ENCODE peak calls at places on chromosomes 1 and 21, in five cellular contexts. H is left lung, Y is brain microvascular endothelial cell, O is astrocyte, G is suprapubic skin. S is an unnamed sample.

GRCh38 chr1:165631403-165632151 is 543 bp downstream of the MGST3 start:
- DNase-seq in H (peak; percentile 84), Y (peak; percentile 86), O (peak; percentile 87), G (peak; percentile 77), S (peak; percentile 90)

GRCh38 chr1:20069932-20070331 is at the start of gene PLA2G5:
- DNase-seq in H (no peak), Y (no peak), O (peak; percentile 70), G (peak; percentile 74), S (no peak)

GRCh38 chr1:226642421-226642820 is 93.9 kb downstream of the STUM start:
- DNase-seq in H (peak; percentile 28), Y (no peak), O (no peak), G (no peak), S (peak; percentile 61)

GRCh38 chr1:54987830-54988705 is 7.6 kb downstream of the TMEM61 start:
- DNase-seq in H (no peak), Y (peak; percentile 12), O (peak; percentile 65), G (no peak), S (peak; percentile 91)

GRCh38 chr1:27602510-27603319 is 1.2 kb downstream of the AHDC1 start:
- DNase-seq in H (peak; percentile 88), Y (no peak), O (no peak), G (peak; percentile 84), S (peak; percentile 97)

GRCh38 chr1:26855636-26856035 is 7.3 kb upstream of the SFN start:
- DNase-seq in H (no peak), Y (no peak), O (no peak), G (no peak), S (no peak)

GRCh38 chr1:228336308-228337030 is 70.2 kb downstream of the TRIM11 start:
- DNase-seq in H (peak; percentile 73), Y (no peak), O (no peak), G (peak; percentile 47), S (peak; percentile 95)

GRCh38 chr1:209685835-209686234 is 10.6 kb downstream of the G0S2 start:
- DNase-seq in H (no peak), Y (no peak), O (no peak), G (no peak), S (no peak)

GRCh38 chr1:8595919-8596318 is 221.5 kb downstream of the RERE start:
- DNase-seq in H (no peak), Y (no peak), O (peak; percentile 9), G (no peak), S (no peak)

GRCh38 chr1:87733421-87733820 is 404.7 kb downstream of the LMO4 start:
- DNase-seq in H (no peak), Y (no peak), O (no peak), G (no peak), S (no peak)

GRCh38 chr1:172845371-172845770 is 186.5 kb downstream of the FASLG start:
- DNase-seq in H (no peak), Y (peak; percentile 34), O (peak; percentile 27), G (no peak), S (no peak)

DNA sequence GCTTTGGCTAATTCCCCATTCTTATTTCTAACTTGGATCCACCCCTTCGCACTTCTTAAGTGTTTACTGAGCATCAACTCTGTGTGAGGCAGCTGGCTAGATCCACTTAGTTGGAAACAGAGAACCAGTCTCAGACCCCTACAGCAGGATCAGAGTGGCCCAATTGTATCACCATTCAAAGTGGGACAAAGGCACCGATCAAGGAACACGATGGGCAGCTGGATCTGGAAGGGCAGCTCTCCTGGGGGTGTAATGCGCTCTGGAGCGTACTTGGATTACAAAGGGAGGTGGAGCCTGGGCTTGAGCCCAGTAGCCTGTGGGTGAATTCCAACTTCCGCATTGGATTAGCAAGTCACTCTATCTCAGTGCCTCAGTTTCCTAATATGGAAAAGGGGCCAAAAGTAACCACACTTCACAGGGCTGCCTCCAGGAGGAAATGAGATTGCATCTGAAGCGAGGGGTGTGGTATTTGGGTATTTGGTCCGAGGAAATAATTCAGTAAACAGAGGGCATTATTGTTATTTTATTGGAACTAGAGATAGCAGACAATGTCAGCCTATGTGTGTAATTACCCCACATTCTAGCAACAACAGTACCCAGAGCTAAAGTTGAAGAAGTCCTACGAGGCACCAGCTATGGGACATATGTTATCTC is 11.9 kb downstream of the ECE1 start:
- DNase-seq in H (no peak), Y (peak; percentile 59), O (peak; percentile 28), G (no peak), S (peak; percentile 57)
- H3K27ac ChIP-seq in H (peak overlapping the region; percentile 84), Y (peak overlapping the region; percentile 80), O (peak overlapping the region; percentile 64), G (peak overlapping the region; percentile 74), S (peak overlapping the region; percentile 1)

GRCh38 chr1:153727463-153728304 is at the start of gene INTS3:
- DNase-seq in H (peak; percentile 99), Y (peak; percentile 100), O (peak; percentile 100), G (peak; percentile 100), S (peak; percentile 99)
- TF ChIP-seq CTCF in H (peak; percentile 12), Y (peak; percentile 16), O (no peak), G (no peak), S (no peak)

DNA sequence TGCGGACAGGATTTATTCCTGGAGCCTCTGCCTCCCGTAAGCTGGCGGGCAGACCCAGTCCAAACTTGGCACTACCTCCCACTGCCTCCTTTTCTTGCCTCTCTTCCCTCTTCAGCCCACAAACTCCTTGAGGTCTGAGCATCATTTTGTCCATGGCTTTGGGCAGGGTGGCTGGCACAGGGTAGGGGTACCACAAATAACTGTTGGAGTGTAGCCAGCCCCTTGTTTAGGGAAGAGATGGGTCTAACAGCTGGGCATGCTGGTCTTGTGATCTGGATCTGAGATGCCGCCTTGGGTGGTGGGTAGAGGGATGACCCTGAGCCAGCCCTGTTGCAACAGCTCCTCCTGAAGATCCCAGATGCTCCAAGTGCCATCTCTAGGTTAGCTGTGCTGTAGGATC is 71.4 kb upstream of the CLDN14 start:
- DNase-seq in H (no peak), Y (no peak), O (no peak), G (no peak), S (no peak)
- H3K27ac ChIP-seq in H (no peak overlapping the region), Y (no peak overlapping the region), O (no peak overlapping the region), G (peak overlapping the region; percentile 8), S (no peak overlapping the region)

GRCh38 chr1:16236091-16236494 is 890 bp downstream of the CPLANE2 start:
- DNase-seq in H (no peak), Y (no peak), O (no peak), G (no peak), S (peak; percentile 93)
- TF ChIP-seq CTCF in H (no peak), Y (peak; percentile 37), O (no peak), G (peak; percentile 24), S (peak; percentile 32)

S was measured in osteoblast.